ENCODE peak calls at places on chromosomes 4 and X, in five cellular contexts. N, Z, D, L and M are unnamed samples.

GRCh38 chrX:46204721-46205422 is 340.3 kb downstream of the ZNF674 start:
- DNase-seq in Z (no peak), L (no peak), D (no peak), N (no peak), M (no peak)

GRCh38 chrX:154411981-154412340 is 622 bp downstream of the TAFAZZIN start:
- DNase-seq in Z (peak), N (peak), L (no peak), D (peak), M (no peak)

GRCh38 chrX:54695816-54696487 is 102.1 kb downstream of the ITIH6 start:
- DNase-seq in D (no peak), L (no peak), N (peak), Z (no peak), M (no peak)

GRCh38 chrX:53494427-53494826 is 60.3 kb upstream of the HSD17B10 start:
- DNase-seq in N (no peak), D (peak), Z (no peak), L (no peak), M (peak)

GRCh38 chr4:124189545-124189944 is 523.0 kb downstream of the ANKRD50 start:
- DNase-seq in D (no peak), Z (no peak), N (no peak), L (no peak), M (no peak)

GRCh38 chr4:175035907-175036306 is 117.7 kb downstream of the ADAM29 start:
- DNase-seq in L (no peak), N (no peak), Z (no peak), D (no peak), M (no peak)

GRCh38 chr4:54837576-54838140 is 179.9 kb downstream of the KIT start:
- DNase-seq in Z (no peak), N (no peak), L (no peak), D (peak), M (no peak)

GRCh38 chr4:15598644-15599043 is 56.5 kb downstream of the FBXL5 start:
- DNase-seq in N (no peak), Z (no peak), L (no peak), D (peak), M (no peak)

GRCh38 chr4:15043226-15043625 is 40.9 kb downstream of the CPEB2 start:
- DNase-seq in Z (no peak), D (no peak), L (no peak), N (peak), M (no peak)

GRCh38 chrX:356385-357034 is 30.2 kb downstream of the PPP2R3B start:
- DNase-seq in N (peak), Z (no peak), D (peak), L (no peak), M (peak)

GRCh38 chr4:80434238-80434637 is 98.7 kb downstream of the CFAP299 start:
- DNase-seq in D (peak), L (no peak), N (peak), Z (no peak), M (no peak)

GRCh38 chr4:131974730-131975129 is 1174.4 kb upstream of the PCDH10 start:
- DNase-seq in L (no peak), D (peak), Z (peak), N (peak), M (no peak)

GRCh38 chr4:90198086-90198847 is 71.1 kb downstream of the CCSER1 start:
- DNase-seq in Z (no peak), L (no peak), N (no peak), D (no peak), M (no peak)

GRCh38 chr4:125319311-125319710 is 4.6 kb downstream of the FAT4 start:
- DNase-seq in Z (no peak), N (no peak), D (peak), L (no peak), M (no peak)

GRCh38 chr4:80385397-80386280 is 50.1 kb downstream of the CFAP299 start:
- DNase-seq in Z (no peak), D (no peak), L (no peak), N (no peak), M (no peak)

GRCh38 chr4:107736037-107736436 is 16.0 kb upstream of the PAPSS1 start:
- DNase-seq in N (no peak), D (no peak), L (no peak), Z (no peak), M (no peak)

GRCh38 chr4:15396157-15396800 is 31.6 kb upstream of the C1QTNF7 start:
- DNase-seq in D (peak), L (no peak), N (no peak), Z (peak), M (no peak)

GRCh38 chr4:54683616-54684346 is 26.0 kb downstream of the KIT start:
- DNase-seq in D (peak), Z (no peak), L (no peak), N (no peak), M (no peak)

GRCh38 chr4:73608677-73609594 is 11.3 kb downstream of the RASSF6 start:
- DNase-seq in N (no peak), Z (no peak), L (no peak), D (peak), M (no peak)

GRCh38 chr4:158496030-158496741 is 25.5 kb upstream of the RXFP1 start:
- DNase-seq in L (no peak), N (no peak), D (no peak), Z (peak), M (no peak)

GRCh38 chrX:65035451-65035779 is 59.2 kb upstream of the ZC4H2 start:
- DNase-seq in Z (peak), L (no peak), N (peak), D (peak), M (no peak)

GRCh38 chr4:184548321-184548650 is 73.9 kb upstream of the IRF2 start:
- DNase-seq in Z (no peak), L (no peak), N (peak), D (no peak), M (no peak)

GRCh38 chrX:125621588-125621927 is 301.9 kb downstream of the TEX13C start:
- DNase-seq in D (no peak), Z (no peak), N (no peak), L (no peak), M (no peak)

GRCh38 chr4:81627617-81628016 is 155.9 kb upstream of the RASGEF1B start:
- DNase-seq in L (no peak), N (no peak), Z (no peak), D (peak), M (no peak)

GRCh38 chrX:12403474-12404082 is 265.3 kb downstream of the FRMPD4 start:
- DNase-seq in Z (no peak), L (no peak), N (no peak), D (peak), M (no peak)

GRCh38 chr4:95190751-95191436 is 357.9 kb downstream of the UNC5C start:
- DNase-seq in L (no peak), N (no peak), D (no peak), Z (no peak), M (no peak)

GRCh38 chrX:153946910-153947769 is 2.7 kb upstream of the RENBP start:
- DNase-seq in Z (peak), L (peak), D (peak), N (peak), M (no peak)

GRCh38 chr4:127421418-127421817 is 211.3 kb upstream of the INTU start:
- DNase-seq in N (no peak), D (no peak), Z (no peak), L (no peak), M (no peak)

GRCh38 chrX:85024044-85024443 is 20.4 kb downstream of the APOOL start:
- DNase-seq in L (no peak), N (peak), Z (no peak), D (no peak), M (no peak)

GRCh38 chr4:91280551-91281290 is 1023.0 kb upstream of the GRID2 start:
- DNase-seq in Z (no peak), L (no peak), D (no peak), N (peak), M (no peak)

GRCh38 chr4:168630445-168631187 is 133.8 kb downstream of the PALLD start:
- DNase-seq in D (peak), N (peak), L (no peak), Z (no peak), M (no peak)